ENCODE peak calls at places on chromosomes 4 and X, in six cellular contexts. N is GM10248; Y is GM06990; V is GM23338; H is CD8-positive, alpha-beta T cell; T is ELR. B is an unnamed sample.

GRCh38 chr4:67980512-67980911 is 17.2 kb upstream of the TMPRSS11A start:
- DNase-seq in N (no peak), Y (no peak), V (no peak), H (no peak), T (no peak), B (no peak)

GRCh38 chr4:139556071-139556734 is at the start of gene SETD7:
- DNase-seq in N (peak), Y (peak), V (peak), H (no peak), T (peak), B (peak)

GRCh38 chr4:38131371-38132139 is 171.4 kb downstream of the PTTG2 start:
- DNase-seq in N (peak), Y (peak), V (peak), H (peak), T (no peak), B (no peak)

GRCh38 chrX:111348363-111348927 is 63.5 kb downstream of the DCX start:
- DNase-seq in N (no peak), Y (no peak), V (no peak), H (no peak), T (no peak), B (no peak)

GRCh38 chrX:139889760-139890159 is 43.1 kb downstream of the ATP11C start:
- DNase-seq in N (no peak), Y (no peak), V (no peak), H (no peak), T (peak), B (no peak)

GRCh38 chr4:77921701-77922100 is 59.1 kb downstream of the MRPL1 start:
- DNase-seq in N (no peak), Y (no peak), V (no peak), H (no peak), T (peak), B (no peak)

GRCh38 chr4:7366180-7366957 is 68.4 kb downstream of the PSAPL1 start:
- DNase-seq in N (no peak), Y (no peak), V (peak), H (no peak), T (no peak), B (no peak)

GRCh38 chrX:41045960-41046567 is 39.2 kb upstream of the USP9X start:
- DNase-seq in N (no peak), Y (no peak), V (peak), H (no peak), T (no peak), B (no peak)

GRCh38 chr4:95212692-95213091 is 336.1 kb downstream of the UNC5C start:
- DNase-seq in N (no peak), Y (no peak), V (no peak), H (no peak), T (no peak), B (no peak)

GRCh38 chr4:81594495-81595169 is 122.9 kb upstream of the RASGEF1B start:
- DNase-seq in N (no peak), Y (no peak), V (no peak), H (no peak), T (no peak), B (no peak)

GRCh38 chr4:157217708-157218107 is 2.8 kb upstream of the GRIA2 start:
- DNase-seq in N (no peak), Y (no peak), V (peak), H (no peak), T (peak), B (no peak)

GRCh38 chr4:160136021-160136420 is 1033.1 kb downstream of the RAPGEF2 start:
- DNase-seq in N (no peak), Y (no peak), V (no peak), H (no peak), T (peak), B (no peak)

GRCh38 chr4:16382571-16382970 is 156.3 kb upstream of the TAPT1 start:
- DNase-seq in N (no peak), Y (no peak), V (no peak), H (no peak), T (no peak), B (no peak)

GRCh38 chrX:109936114-109936513 is 66.8 kb upstream of the TMEM164 start:
- DNase-seq in N (no peak), Y (no peak), V (no peak), H (no peak), T (no peak), B (no peak)

GRCh38 chr4:158172196-158172557 is 648 bp downstream of the GASK1B start:
- DNase-seq in N (no peak), Y (no peak), V (no peak), H (no peak), T (peak), B (no peak)

GRCh38 chr4:26288308-26288982 is 32.4 kb upstream of the RBPJ start:
- DNase-seq in N (peak), Y (peak), V (no peak), H (no peak), T (peak), B (no peak)

GRCh38 chr4:128757712-128758111 is 51.8 kb upstream of the JADE1 start:
- DNase-seq in N (no peak), Y (no peak), V (peak), H (no peak), T (no peak), B (no peak)

GRCh38 chrX:44918722-44919121 is 45.7 kb downstream of the KDM6A start:
- DNase-seq in N (no peak), Y (no peak), V (no peak), H (no peak), T (no peak), B (no peak)

GRCh38 chrX:101759000-101759399 is 99.3 kb upstream of the ARMCX2 start:
- DNase-seq in N (no peak), Y (no peak), V (peak), H (no peak), T (peak), B (no peak)

GRCh38 chr4:16537926-16538325 is 311.7 kb upstream of the TAPT1 start:
- DNase-seq in N (no peak), Y (no peak), V (no peak), H (no peak), T (no peak), B (no peak)

GRCh38 chr4:15735531-15735930 is 32.7 kb downstream of the BST1 start:
- DNase-seq in N (no peak), Y (no peak), V (no peak), H (no peak), T (no peak), B (no peak)

GRCh38 chr4:82833696-82834313 is 35.2 kb upstream of the SCD5 start:
- DNase-seq in N (no peak), Y (no peak), V (no peak), H (no peak), T (peak), B (no peak)

GRCh38 chr4:45241976-45242375 is 515.6 kb upstream of the GNPDA2 start:
- DNase-seq in N (no peak), Y (no peak), V (no peak), H (no peak), T (peak), B (no peak)

GRCh38 chr4:6338175-6338950 is 68.7 kb downstream of the WFS1 start:
- DNase-seq in N (no peak), Y (no peak), V (no peak), H (no peak), T (no peak), B (no peak)

GRCh38 chr4:8550691-8551090 is 29.5 kb upstream of the GPR78 start:
- DNase-seq in N (no peak), Y (no peak), V (no peak), H (no peak), T (no peak), B (no peak)

GRCh38 chr4:78552398-78553396 is 1.1 kb downstream of the ANXA3 start:
- DNase-seq in N (no peak), Y (no peak), V (peak), H (no peak), T (peak), B (no peak)

GRCh38 chr4:26458104-26458503 is 32.2 kb downstream of the CCKAR start:
- DNase-seq in N (no peak), Y (no peak), V (no peak), H (no peak), T (no peak), B (peak)